ENCODE peak calls at places on chromosomes 7 and 10, in six cellular contexts. Z is mesenchymal stem cell, A is H1, U is neuronal stem cell, P is IMR-90, I is trophoblast cell. N is an unnamed sample.

GRCh38 chr7:112036071-112036470 is 170.1 kb downstream of the DOCK4 start:
- DNase-seq in P (peak; percentile 53), U (no peak), I (no peak), Z (peak; percentile 74), A (no peak), N (no peak)

GRCh38 chr7:67738-68395 is 124.5 kb upstream of the FAM20C start:
- DNase-seq in I (no peak), Z (no peak), U (no peak), P (peak; percentile 29), A (no peak), N (peak; percentile 42)

GRCh38 chr10:73771722-73772279 is 10.0 kb upstream of the CHCHD1 start:
- DNase-seq in I (peak; percentile 88), Z (no peak), P (peak; percentile 73), U (no peak), A (no peak), N (peak; percentile 56)

GRCh38 chr7:7416031-7416968 is 119.4 kb downstream of the COL28A1 start:
- DNase-seq in Z (no peak), U (no peak), I (peak; percentile 2), P (peak; percentile 45), A (no peak), N (peak; percentile 94)

GRCh38 chr7:96084880-96085551 is 236.9 kb downstream of the SLC25A13 start:
- DNase-seq in A (no peak), U (no peak), I (peak; percentile 19), Z (peak; percentile 3), P (peak; percentile 68), N (no peak)

GRCh38 chr7:105452085-105452484 is 63.4 kb upstream of the SRPK2 start:
- DNase-seq in A (no peak), Z (no peak), P (no peak), U (no peak), I (no peak), N (no peak)

GRCh38 chr10:96238889-96239624 is 32.3 kb downstream of the BLNK start:
- DNase-seq in I (peak; percentile 86), A (no peak), Z (no peak), U (no peak), P (no peak), N (no peak)

GRCh38 chr7:34838329-34838728 is 180.3 kb downstream of the NPSR1 start:
- DNase-seq in A (no peak), I (no peak), P (no peak), Z (no peak), U (no peak), N (peak; percentile 59)

GRCh38 chr10:120011359-120012132 is 119.0 kb downstream of the SEC23IP start:
- DNase-seq in U (no peak), A (peak; percentile 81), I (peak; percentile 20), P (no peak), Z (no peak), N (peak; percentile 65)

GRCh38 chr10:35613597-35614226 is 8.6 kb downstream of the GJD4 start:
- DNase-seq in A (no peak), P (peak; percentile 55), Z (peak; percentile 59), U (no peak), I (peak; percentile 8), N (no peak)

GRCh38 chr10:31142026-31142425 is 110.4 kb upstream of the ZNF438 start:
- DNase-seq in Z (peak; percentile 90), P (peak; percentile 90), A (no peak), I (no peak), U (no peak), N (no peak)

GRCh38 chr7:55594414-55594813 is 22.1 kb upstream of the VOPP1 start:
- DNase-seq in Z (no peak), U (no peak), I (no peak), P (no peak), A (no peak), N (peak; percentile 7)

GRCh38 chr10:93493162-93493561 is 3.2 kb upstream of the CEP55 start:
- DNase-seq in I (peak; percentile 54), U (no peak), P (no peak), A (no peak), Z (no peak), N (peak; percentile 91)

GRCh38 chr10:121310151-121310711 is 288.0 kb downstream of the FGFR2 start:
- DNase-seq in I (no peak), U (peak; percentile 51), A (no peak), Z (no peak), P (no peak), N (peak; percentile 48)

GRCh38 chr7:158530800-158531609 is 56.6 kb downstream of the PTPRN2 start:
- DNase-seq in U (no peak), A (no peak), Z (no peak), P (no peak), I (no peak), N (no peak)

GRCh38 chr7:31335161-31335888 is 5.2 kb downstream of the NEUROD6 start:
- DNase-seq in P (no peak), A (no peak), I (no peak), U (no peak), Z (no peak), N (peak; percentile 2)

GRCh38 chr10:42488416-42488815 is 150.0 kb downstream of the ZNF33B start:
- DNase-seq in I (peak; percentile 72), U (no peak), P (peak; percentile 31), Z (no peak), A (no peak), N (no peak)

GRCh38 chr7:36473454-36474282 is 84.0 kb downstream of the ANLN start:
- DNase-seq in Z (no peak), P (no peak), U (peak; percentile 30), A (peak; percentile 89), I (peak; percentile 75), N (peak; percentile 57)

GRCh38 chr10:129793479-129793878 is 170.6 kb downstream of the EBF3 start:
- DNase-seq in Z (no peak), P (no peak), U (no peak), I (no peak), A (no peak), N (no peak)

GRCh38 chr7:32536016-32536415 is 40.7 kb downstream of the AVL9 start:
- DNase-seq in I (no peak), U (no peak), A (no peak), Z (no peak), P (no peak), N (no peak)

GRCh38 chr10:71074176-71074755 is 138.1 kb upstream of the UNC5B start:
- DNase-seq in P (no peak), I (peak; percentile 69), U (no peak), A (no peak), Z (no peak), N (peak; percentile 59)

GRCh38 chr10:93333278-93333978 is 148.7 kb downstream of the MYOF start:
- DNase-seq in A (no peak), U (no peak), Z (no peak), I (peak; percentile 53), P (no peak), N (peak; percentile 98)

GRCh38 chr7:107746006-107746405 is 2.1 kb downstream of the CBLL1 start:
- DNase-seq in P (peak; percentile 61), I (peak; percentile 26), U (no peak), A (no peak), Z (no peak), N (no peak)

GRCh38 chr10:26721561-26721960 is 24.1 kb downstream of the PDSS1 start:
- DNase-seq in U (no peak), A (no peak), Z (no peak), I (no peak), P (no peak), N (no peak)

GRCh38 chr7:117401293-117402002 is 25.8 kb downstream of the ASZ1 start:
- DNase-seq in U (no peak), A (no peak), P (peak; percentile 18), I (peak; percentile 17), Z (no peak), N (peak; percentile 40)

GRCh38 chr10:60139798-60140566 is 233.6 kb upstream of the CCDC6 start:
- DNase-seq in A (no peak), P (peak; percentile 72), U (peak; percentile 33), Z (peak; percentile 90), I (peak; percentile 96), N (peak; percentile 93)
- H3K23ac ChIP-seq in A (no peak overlapping the region), P (peak overlapping the region; percentile 35), U (no peak overlapping the region), Z (no peak overlapping the region), I (no peak overlapping the region), N (no peak overlapping the region)

GRCh38 chr7:51108134-51108533 is 208.5 kb downstream of the COBL start:
- DNase-seq in U (no peak), P (no peak), Z (no peak), A (peak; percentile 47), I (no peak), N (no peak)
- H3K4me2 ChIP-seq in U (no peak overlapping the region), P (no peak overlapping the region), Z (no peak overlapping the region), A (no peak overlapping the region), I (no peak overlapping the region), N (no peak overlapping the region)

GRCh38 chr10:89838002-89838615 is 136.7 kb downstream of the KIF20B start:
- DNase-seq in A (no peak), P (no peak), Z (no peak), U (no peak), I (no peak), N (no peak)
- H3K4me3 ChIP-seq in A (no peak overlapping the region), P (peak overlapping the region; percentile 47), Z (no peak overlapping the region), U (peak overlapping the region; percentile 60), I (peak overlapping the region; percentile 23), N (no peak overlapping the region)

GRCh38 chr10:132534348-132535064 is 3.1 kb upstream of the INPP5A start:
- DNase-seq in I (no peak), A (no peak), U (no peak), Z (no peak), P (no peak), N (no peak)
- H3K23ac ChIP-seq in I (no peak overlapping the region), A (no peak overlapping the region), U (no peak overlapping the region), Z (no peak overlapping the region), P (peak overlapping the region; percentile 3), N (peak overlapping the region; percentile 4)

DNA sequence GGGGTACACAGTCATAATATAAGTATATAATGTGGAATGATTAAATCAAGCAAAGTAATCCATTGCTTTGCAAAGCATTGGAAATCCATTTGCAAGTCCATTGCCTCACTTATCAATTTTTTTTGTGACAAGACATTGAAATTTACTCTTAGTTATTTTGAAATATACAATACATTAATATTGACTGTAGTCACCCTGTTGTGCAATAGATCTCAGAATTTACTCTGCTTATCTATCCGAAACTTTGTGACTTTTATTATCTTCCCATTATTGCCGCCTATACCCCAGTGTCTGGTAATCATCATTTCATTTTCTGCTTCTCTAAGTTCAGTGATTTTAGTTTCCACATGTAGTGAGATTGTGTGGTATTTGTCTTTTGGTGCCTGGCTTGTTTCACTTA is 5.7 kb downstream of the MALRD1 start:
- DNase-seq in I (no peak), A (no peak), P (no peak), Z (no peak), U (no peak), N (no peak)
- H3K4me2 ChIP-seq in I (no peak overlapping the region), A (no peak overlapping the region), P (no peak overlapping the region), Z (no peak overlapping the region), U (no peak overlapping the region), N (no peak overlapping the region)

GRCh38 chr7:76202666-76203030 is 952 bp downstream of the SRRM3 start:
- DNase-seq in U (no peak), Z (no peak), A (no peak), I (no peak), P (no peak), N (peak; percentile 30)

GRCh38 chr7:76198202-76198601 is 3.5 kb upstream of the SRRM3 start:
- DNase-seq in Z (no peak), A (no peak), U (no peak), I (no peak), P (no peak), N (no peak)

GRCh38 chr7:76204147-76204546 is 2.5 kb downstream of the SRRM3 start:
- DNase-seq in U (no peak), A (no peak), Z (no peak), P (no peak), I (no peak), N (no peak)

GRCh38 chr7:76206633-76207032 is 4.9 kb downstream of the SRRM3 start:
- DNase-seq in A (no peak), P (peak; percentile 22), I (no peak), U (no peak), Z (no peak), N (no peak)

GRCh38 chr7:76201732-76202665 is at the start of gene SRRM3:
- DNase-seq in I (peak; percentile 90), A (peak; percentile 98), Z (peak; percentile 72), P (peak; percentile 72), U (peak; percentile 89), N (peak; percentile 85)
- H3K4me3 ChIP-seq in I (peak within 1 kb of the TSS; percentile 7), A (peak within 1 kb of the TSS; percentile 47), Z (no peak within 1 kb of the TSS), P (no peak within 1 kb of the TSS), U (peak within 1 kb of the TSS; percentile 72), N (peak within 1 kb of the TSS; percentile 19)